ENCODE peak calls at places on chromosomes 5 and 9, in five cellular contexts. J is heart left ventricle, C is endothelial cell of umbilical vein, V is prostate gland, Y is sigmoid colon. Q is an unnamed sample.

GRCh38 chr5:139472410-139473030 is 1.7 kb downstream of the SMIM33 start:
- DNase-seq in J (no peak), C (no peak), V (no peak), Y (no peak), Q (no peak)

GRCh38 chr9:119951090-119951489 is 581.9 kb upstream of the BRINP1 start:
- DNase-seq in J (no peak), C (no peak), V (no peak), Y (no peak), Q (no peak)

GRCh38 chr9:133848471-133848870 is 110.3 kb upstream of the SARDH start:
- DNase-seq in J (no peak), C (no peak), V (no peak), Y (no peak), Q (no peak)

GRCh38 chr5:121432-121831 is 29.5 kb downstream of the PLEKHG4B start:
- DNase-seq in J (no peak), C (no peak), V (no peak), Y (no peak), Q (no peak)

GRCh38 chr9:12640021-12640587 is 53.1 kb upstream of the TYRP1 start:
- DNase-seq in J (no peak), C (peak; percentile 64), V (no peak), Y (no peak), Q (peak; percentile 16)

GRCh38 chr9:15220658-15221310 is 86.2 kb downstream of the TTC39B start:
- DNase-seq in J (no peak), C (no peak), V (no peak), Y (no peak), Q (no peak)

GRCh38 chr9:6415266-6415665 is 2.3 kb downstream of the UHRF2 start:
- DNase-seq in J (no peak), C (no peak), V (no peak), Y (no peak), Q (no peak)

GRCh38 chr5:36836831-36837230 is 39.7 kb upstream of the NIPBL start:
- DNase-seq in J (no peak), C (no peak), V (no peak), Y (no peak), Q (no peak)

GRCh38 chr9:94472766-94473165 is 82.1 kb upstream of the PCAT7 start:
- DNase-seq in J (no peak), C (no peak), V (no peak), Y (no peak), Q (no peak)

GRCh38 chr5:76192837-76193236 is 109.7 kb downstream of the SV2C start:
- DNase-seq in J (no peak), C (no peak), V (no peak), Y (no peak), Q (no peak)

GRCh38 chr9:2465516-2465915 is 156.1 kb upstream of the VLDLR start:
- DNase-seq in J (no peak), C (no peak), V (no peak), Y (no peak), Q (no peak)

GRCh38 chr9:8845376-8845775 is 1045.8 kb upstream of the DMAC1 start:
- DNase-seq in J (peak; percentile 70), C (no peak), V (no peak), Y (no peak), Q (peak; percentile 23)

GRCh38 chr9:8845808-8846207 is 1046.2 kb upstream of the DMAC1 start:
- DNase-seq in J (no peak), C (no peak), V (no peak), Y (no peak), Q (no peak)

DNA sequence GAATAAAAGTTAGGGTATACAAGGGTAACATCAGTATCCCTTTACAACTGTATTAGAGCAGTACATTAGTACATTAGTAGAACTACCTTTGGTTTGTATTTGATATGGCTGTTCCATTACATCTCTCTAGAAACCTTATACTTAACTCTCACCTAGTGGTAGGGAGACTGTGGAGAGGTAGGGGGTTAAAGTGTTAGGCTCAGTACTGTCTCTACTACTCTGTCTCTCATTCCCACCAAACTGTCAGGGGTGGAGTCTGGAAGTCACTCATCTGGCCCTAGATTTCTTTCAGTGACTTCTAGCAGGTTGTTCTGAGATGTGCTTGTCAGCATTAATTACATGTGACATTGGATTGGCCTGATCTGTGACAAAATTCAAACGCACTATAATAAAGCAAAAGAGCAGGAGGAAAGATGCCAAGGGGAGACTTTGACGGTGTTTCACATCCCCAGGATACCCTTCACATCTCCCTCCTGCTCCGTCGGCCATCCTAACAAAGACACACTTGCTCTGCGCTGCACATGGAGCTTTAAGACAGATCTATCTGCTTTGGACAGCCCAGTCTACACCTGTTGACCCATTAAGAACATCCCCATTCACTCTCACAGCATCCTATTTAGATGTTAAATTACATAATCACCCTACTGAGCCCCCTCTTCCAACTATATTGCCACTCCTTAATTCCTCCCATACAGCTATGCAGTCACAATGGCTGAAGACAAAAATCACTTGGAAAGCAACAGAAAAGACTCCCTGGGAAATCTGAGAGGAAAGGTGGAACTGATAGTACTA is 1043.0 kb upstream of the DMAC1 start:
- DNase-seq in J (no peak), C (no peak), V (no peak), Y (no peak), Q (no peak)
- H3K27ac ChIP-seq in J (no peak overlapping the region), C (no peak overlapping the region), V (no peak overlapping the region), Y (no peak overlapping the region), Q (no peak overlapping the region)

GRCh38 chr5:161002571-161003074 is 150.6 kb upstream of the ATP10B start:
- DNase-seq in J (no peak), C (no peak), V (no peak), Y (no peak), Q (no peak)
- H3K27me3 ChIP-seq in J (no peaks in the 10 kb centered on the region), C (no peaks in the 10 kb centered on the region), V (no peaks in the 10 kb centered on the region), Y (no peaks in the 10 kb centered on the region), Q (no peaks in the 10 kb centered on the region)

GRCh38 chr9:32526707-32527048 is 682 bp upstream of the RIGI start:
- DNase-seq in J (no peak), C (no peak), V (no peak), Y (no peak), Q (no peak)

GRCh38 chr9:32523910-32524309 is 2.1 kb downstream of the RIGI start:
- DNase-seq in J (no peak), C (no peak), V (no peak), Y (no peak), Q (no peak)

GRCh38 chr9:32525506-32525905 is 490 bp downstream of the RIGI start:
- DNase-seq in J (no peak), C (no peak), V (peak; percentile 16), Y (no peak), Q (no peak)

GRCh38 chr9:32524558-32525461 is 1.2 kb downstream of the RIGI start:
- DNase-seq in J (peak; percentile 28), C (no peak), V (peak; percentile 15), Y (no peak), Q (peak; percentile 70)

GRCh38 chr9:32526042-32526706 is at the start of gene RIGI:
- DNase-seq in J (peak; percentile 95), C (peak; percentile 97), V (peak; percentile 90), Y (peak; percentile 96), Q (peak; percentile 95)
- TF ChIP-seq POLR2A in J (no peak), C (peak; percentile 87), V (peak; percentile 56), Y (peak; percentile 60), Q (peak; percentile 84)

DNA sequence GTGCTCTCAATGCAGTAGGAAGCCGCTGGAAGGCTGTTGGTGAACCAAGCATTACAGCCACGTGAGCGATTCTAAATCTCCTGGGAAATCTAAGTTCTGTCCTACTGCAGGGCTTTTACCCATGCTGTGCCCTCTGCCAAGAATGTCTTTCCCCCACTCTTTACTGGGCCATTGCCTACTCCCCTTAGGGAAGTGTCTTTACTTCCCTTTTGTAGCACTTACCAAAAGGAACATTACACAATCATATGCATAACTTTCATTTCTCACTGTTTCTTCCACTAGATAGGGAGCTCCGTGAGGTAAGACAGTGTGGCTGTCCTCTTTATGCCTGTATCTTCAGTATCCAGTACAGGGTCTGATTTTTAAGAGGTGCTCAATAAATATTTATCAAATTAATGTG is 241.7 kb upstream of the NR4A3 start:
- DNase-seq in J (no peak), C (no peak), V (no peak), Y (no peak), Q (peak; percentile 16)
- H3K27ac ChIP-seq in J (no peak overlapping the region), C (no peak overlapping the region), V (no peak overlapping the region), Y (no peak overlapping the region), Q (no peak overlapping the region)

GRCh38 chr5:1443991-1444360 is 1.3 kb downstream of the SLC6A3 start:
- DNase-seq in J (no peak), C (no peak), V (no peak), Y (no peak), Q (no peak)

GRCh38 chr5:1445313-1445894 is at the start of gene SLC6A3:
- DNase-seq in J (no peak), C (no peak), V (no peak), Y (no peak), Q (peak; percentile 33)

GRCh38 chr5:1445895-1446601 is 808 bp upstream of the SLC6A3 start:
- DNase-seq in J (no peak), C (no peak), V (no peak), Y (no peak), Q (no peak)

GRCh38 chr5:1443145-1443543 is 2.1 kb downstream of the SLC6A3 start:
- DNase-seq in J (no peak), C (no peak), V (no peak), Y (no peak), Q (no peak)

DNA sequence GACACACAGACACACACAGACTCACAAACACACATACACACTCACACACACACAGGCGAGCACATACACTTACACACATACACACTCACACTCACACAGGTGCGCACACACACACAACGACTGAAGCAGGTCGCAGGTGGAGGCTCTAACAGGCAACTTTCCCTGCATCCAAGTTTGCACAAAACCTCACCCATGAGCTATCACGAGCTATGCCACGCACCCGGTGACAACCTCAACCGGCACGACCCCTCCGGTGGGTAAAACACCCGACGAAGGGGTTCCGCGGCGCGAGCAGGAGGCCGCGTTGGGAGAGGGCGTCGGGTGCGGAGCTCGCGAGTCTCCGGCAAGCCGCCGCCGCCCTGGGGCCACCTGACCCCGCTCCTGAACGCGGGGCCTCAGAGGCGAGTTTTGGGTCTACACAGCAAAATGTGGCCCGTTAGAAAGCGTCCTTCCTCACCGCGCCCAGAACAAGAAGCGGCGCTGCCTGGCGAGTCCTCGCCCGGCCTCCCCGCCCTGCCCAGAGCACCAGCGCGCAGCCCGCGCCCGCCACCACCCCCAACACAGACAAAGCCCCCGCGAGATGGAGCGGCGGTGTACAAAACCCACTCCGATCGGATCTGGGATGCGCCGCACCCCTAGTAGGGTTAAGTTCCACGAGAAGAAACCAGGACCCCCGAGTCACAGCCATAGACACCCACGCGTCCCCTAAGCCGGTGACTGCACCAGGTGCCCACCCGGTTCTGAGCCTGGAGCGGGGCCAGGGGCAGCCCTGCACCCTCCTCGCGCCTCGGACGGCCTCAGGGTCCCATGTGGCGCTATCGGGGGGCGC is 665 bp downstream of the SLC6A3 start:
- DNase-seq in J (no peak), C (no peak), V (no peak), Y (no peak), Q (no peak)
- H3K27me3 ChIP-seq in J (peaks cover 86% of the 10 kb centered on the region), C (peaks cover 40% of the 10 kb centered on the region), V (peaks cover 50% of the 10 kb centered on the region), Y (peaks cover 70% of the 10 kb centered on the region), Q (no peaks in the 10 kb centered on the region)